ENCODE peak calls at places on chromosome 19, in four cellular contexts. V is Caco-2, I is MV-4-11, L is dermis microvascular lymphatic vessel endothelial cell. A is an unnamed sample.
A peak's percentile ranks its signal among the peaks of the same experiment; 100 is the strongest.

GRCh38 chr19:36420961-36421748 is 2.7 kb upstream of the ZFP82 start:
- DNase-seq in V (no peak), I (no peak), L (peak; percentile 25), A (no peak)

GRCh38 chr19:17202249-17202648 is 12.9 kb upstream of the USE1 start:
- DNase-seq in V (no peak), I (no peak), L (no peak), A (no peak)

GRCh38 chr19:10420444-10421239 is at the start of gene PDE4A:
- DNase-seq in V (peak; percentile 53), I (peak; percentile 48), L (no peak), A (no peak)

GRCh38 chr19:50720921-50721291 is 1.3 kb upstream of the SHANK1 start:
- DNase-seq in V (peak; percentile 18), I (peak; percentile 97), L (no peak), A (no peak)

GRCh38 chr19:40716031-40716654 is 543 bp downstream of the COQ8B start:
- DNase-seq in V (peak; percentile 24), I (no peak), L (peak; percentile 52), A (no peak)

GRCh38 chr19:40612831-40613668 is 11.9 kb downstream of the LTBP4 start:
- DNase-seq in V (peak; percentile 52), I (peak; percentile 57), L (peak; percentile 45), A (no peak)

GRCh38 chr19:11447347-11448262 is 12.2 kb downstream of the PRKCSH start:
- DNase-seq in V (no peak), I (no peak), L (no peak), A (no peak)

GRCh38 chr19:42436006-42436405 is 6.7 kb downstream of the CXCL17 start:
- DNase-seq in V (no peak), I (no peak), L (no peak), A (no peak)

GRCh38 chr19:57830071-57830602 is at the start of gene ZNF587B:
- DNase-seq in V (peak; percentile 79), I (peak; percentile 23), L (peak; percentile 35), A (no peak)

GRCh38 chr19:11693505-11694499 is 44.9 kb downstream of the ZNF823 start:
- DNase-seq in V (peak; percentile 55), I (no peak), L (no peak), A (peak; percentile 50)

GRCh38 chr19:2477141-2477710 is 1.3 kb downstream of the GADD45B start:
- DNase-seq in V (no peak), I (no peak), L (no peak), A (no peak)

GRCh38 chr19:23777216-23777615 is 18.5 kb upstream of the ZNF681 start:
- DNase-seq in V (no peak), I (no peak), L (no peak), A (no peak)

GRCh38 chr19:52991484-52991883 is 22.2 kb upstream of the ERVV-1 start:
- DNase-seq in V (no peak), I (no peak), L (peak; percentile 10), A (no peak)

A was measured in AML-193.